ENCODE peak calls at places on chromosome 5, in ten cellular contexts. B is NCI-H1105; K is NCI-H1694 treated with DMSO at 0.1 percent for 48 hours; G is GM12878; N is activated CD4-positive, alpha-beta T cell treated with anti-CD3 and anti-CD28 coated beads, Interleukin-2, amount 10 ng/mL, durations not matched to agents 7 days and 5 days; P is immature natural killer cell; E is stimulated activated CD4-positive, alpha-beta T cell treated with anti-CD3 and anti-CD28 coated beads, Interleukin-1b, Interleukin-23, amount 100 ng/mL, for 24 hours; Y is AG08396; F is NCI-H2171; V is hypothalamus. J is an unnamed sample.

GRCh38 chr5:119484884-119485283 is 32.6 kb downstream of the HSD17B4 start:
- DNase-seq in B (no peak), K (no peak), G (no peak), N (no peak), P (no peak), E (no peak), Y (no peak), F (no peak), V (no peak), J (no peak)

GRCh38 chr5:74032617-74033016 is 406.6 kb downstream of the ARHGEF28 start:
- DNase-seq in B (no peak), K (no peak), G (no peak), N (no peak), P (no peak), E (no peak), Y (no peak), F (no peak), V (no peak), J (no peak)

GRCh38 chr5:68711311-68712200 is 382.3 kb upstream of the SLC30A5 start:
- DNase-seq in B (no peak), K (no peak), G (peak; percentile 72), N (peak; percentile 33), P (peak; percentile 31), E (no peak), Y (no peak), F (no peak), V (no peak), J (no peak)

GRCh38 chr5:66864240-66864884 is 268.2 kb downstream of the MAST4 start:
- DNase-seq in B (no peak), K (no peak), G (no peak), N (peak; percentile 29), P (peak; percentile 29), E (no peak), Y (no peak), F (no peak), V (no peak), J (no peak)

GRCh38 chr5:79508794-79509193 is 5.1 kb downstream of the HOMER1 start:
- DNase-seq in B (no peak), K (no peak), G (no peak), N (no peak), P (no peak), E (no peak), Y (no peak), F (no peak), V (no peak), J (no peak)

GRCh38 chr5:146520731-146521130 is 4.7 kb upstream of the GPR151 start:
- DNase-seq in B (no peak), K (no peak), G (no peak), N (no peak), P (no peak), E (no peak), Y (no peak), F (no peak), V (no peak), J (no peak)

GRCh38 chr5:96049398-96050272 is 88.0 kb upstream of the ELL2 start:
- DNase-seq in B (no peak), K (no peak), G (no peak), N (no peak), P (no peak), E (no peak), Y (peak; percentile 9), F (no peak), V (no peak), J (no peak)

GRCh38 chr5:170097934-170098333 is 7.8 kb upstream of the FOXI1 start:
- DNase-seq in B (no peak), K (no peak), G (no peak), N (no peak), P (no peak), E (no peak), Y (no peak), F (no peak), V (no peak), J (no peak)

GRCh38 chr5:95779611-95780010 is 42.9 kb downstream of the GLRX start:
- DNase-seq in B (no peak), K (no peak), G (no peak), N (no peak), P (no peak), E (no peak), Y (no peak), F (no peak), V (no peak), J (no peak)

GRCh38 chr5:144333336-144333920 is 162.8 kb downstream of the KCTD16 start:
- DNase-seq in B (no peak), K (no peak), G (peak; percentile 11), N (no peak), P (no peak), E (no peak), Y (no peak), F (no peak), V (no peak), J (no peak)

GRCh38 chr5:4941957-4942830 is 197.9 kb upstream of the ADAMTS16 start:
- DNase-seq in B (no peak), K (no peak), G (no peak), N (peak; percentile 12), P (no peak), E (no peak), Y (no peak), F (no peak), V (no peak), J (no peak)

GRCh38 chr5:158364367-158364766 is 505.4 kb upstream of the CLINT1 start:
- DNase-seq in B (no peak), K (no peak), G (no peak), N (no peak), P (no peak), E (no peak), Y (no peak), F (no peak), V (no peak), J (no peak)

GRCh38 chr5:176542135-176542595 is 5.0 kb upstream of the RNF44 start:
- DNase-seq in B (no peak), K (no peak), G (no peak), N (peak; percentile 71), P (peak; percentile 55), E (no peak), Y (no peak), F (no peak), V (no peak), J (no peak)

GRCh38 chr5:84614907-84615306 is 230.2 kb upstream of the EDIL3 start:
- DNase-seq in B (no peak), K (peak; percentile 95), G (no peak), N (no peak), P (no peak), E (no peak), Y (no peak), F (no peak), V (no peak), J (no peak)

GRCh38 chr5:120927923-120928322 is 463.8 kb downstream of the PRR16 start:
- DNase-seq in B (no peak), K (no peak), G (no peak), N (no peak), P (no peak), E (no peak), Y (no peak), F (no peak), V (no peak), J (no peak)

GRCh38 chr5:66960373-66961137 is 236.0 kb downstream of the CD180 start:
- DNase-seq in B (no peak), K (peak; percentile 50), G (no peak), N (no peak), P (no peak), E (no peak), Y (peak; percentile 8), F (no peak), V (no peak), J (peak; percentile 39)

GRCh38 chr5:65121880-65122436 is 353.2 kb downstream of the CWC27 start:
- DNase-seq in B (no peak), K (no peak), G (no peak), N (no peak), P (no peak), E (no peak), Y (no peak), F (no peak), V (no peak), J (no peak)

GRCh38 chr5:2737273-2738155 is 14.0 kb downstream of the IRX2 start:
- DNase-seq in B (no peak), K (no peak), G (no peak), N (no peak), P (no peak), E (no peak), Y (no peak), F (no peak), V (no peak), J (no peak)

GRCh38 chr5:80230269-80230992 is 25.4 kb downstream of the SERINC5 start:
- DNase-seq in B (no peak), K (no peak), G (no peak), N (no peak), P (no peak), E (no peak), Y (no peak), F (no peak), V (no peak), J (no peak)

GRCh38 chr5:172065431-172066065 is 59.1 kb upstream of the FBXW11 start:
- DNase-seq in B (no peak), K (no peak), G (no peak), N (no peak), P (no peak), E (no peak), Y (no peak), F (no peak), V (no peak), J (no peak)

GRCh38 chr5:76062502-76062901 is 20.7 kb upstream of the SV2C start:
- DNase-seq in B (no peak), K (no peak), G (no peak), N (no peak), P (no peak), E (no peak), Y (no peak), F (no peak), V (no peak), J (no peak)

GRCh38 chr5:101364469-101364868 is 461.4 kb upstream of the ST8SIA4 start:
- DNase-seq in B (no peak), K (no peak), G (no peak), N (no peak), P (no peak), E (no peak), Y (no peak), F (no peak), V (no peak), J (no peak)

GRCh38 chr5:39476466-39477215 is 51.9 kb upstream of the DAB2 start:
- DNase-seq in B (no peak), K (no peak), G (no peak), N (no peak), P (no peak), E (no peak), Y (peak; percentile 51), F (no peak), V (no peak), J (no peak)

GRCh38 chr5:80210014-80210413 is 45.8 kb downstream of the SERINC5 start:
- DNase-seq in B (no peak), K (no peak), G (no peak), N (no peak), P (no peak), E (no peak), Y (no peak), F (no peak), V (no peak), J (no peak)

GRCh38 chr5:3878267-3878666 is 282.6 kb downstream of the IRX1 start:
- DNase-seq in B (no peak), K (no peak), G (no peak), N (no peak), P (no peak), E (no peak), Y (no peak), F (no peak), V (no peak), J (no peak)

GRCh38 chr5:109487753-109488420 is 78.1 kb upstream of the PJA2 start:
- DNase-seq in B (no peak), K (no peak), G (no peak), N (no peak), P (no peak), E (no peak), Y (no peak), F (no peak), V (no peak), J (no peak)

GRCh38 chr5:179060116-179061008 is at the start of gene ZNF354C:
- DNase-seq in B (no peak), K (no peak), G (no peak), N (peak; percentile 89), P (peak; percentile 85), E (peak; percentile 57), Y (peak; percentile 97), F (peak; percentile 73), V (peak; percentile 85), J (peak; percentile 25)

GRCh38 chr5:76608833-76609232 is 14.4 kb downstream of the F2RL2 start:
- DNase-seq in B (no peak), K (no peak), G (no peak), N (peak; percentile 10), P (no peak), E (no peak), Y (no peak), F (no peak), V (no peak), J (no peak)

J was measured in NCI-H187 treated with DMSO at 0.1 percent for 48 hours.